ENCODE peak calls at places on chromosomes 16 and 17, in four cellular contexts. O is Right ventricle myocardium superior, H is epithelial cell of proximal tubule, I is HuH-7.5. E is an unnamed sample.

GRCh38 chr16:81823111-81823510 is 44.0 kb downstream of the PLCG2 start:
- DNase-seq in O (peak), H (no peak), I (no peak), E (peak)

GRCh38 chr16:86872126-86872525 is 293.8 kb downstream of the FOXL1 start:
- DNase-seq in O (no peak), H (no peak), I (no peak), E (no peak)

GRCh38 chr17:57600092-57600491 is 145.0 kb downstream of the CCDC182 start:
- DNase-seq in O (no peak), H (no peak), I (no peak), E (no peak)

GRCh38 chr17:44170499-44171201 is at the start of gene ASB16:
- DNase-seq in O (peak), H (no peak), I (peak), E (no peak)

GRCh38 chr17:73365934-73366623 is 54.3 kb upstream of the CDC42EP4 start:
- DNase-seq in O (peak), H (no peak), I (no peak), E (no peak)

GRCh38 chr17:1050246-1050995 is 53.5 kb downstream of the TIMM22 start:
- DNase-seq in O (peak), H (no peak), I (no peak), E (peak)

GRCh38 chr17:46032909-46033308 is 33.9 kb downstream of the STH start:
- DNase-seq in O (no peak), H (no peak), I (no peak), E (peak)

GRCh38 chr16:86351041-86351784 is 159.1 kb upstream of the FOXF1 start:
- DNase-seq in O (no peak), H (no peak), I (no peak), E (peak)

E was measured in aorta.